ENCODE peak calls at places on chromosomes 13 and 19, in ten cellular contexts. One of them, this sample, is unnamed.

GRCh38 chr19:1455336-1456120 is 5.6 kb downstream of the APC2 start:
- DNase-seq in spleen: no peak
- DNase-seq in psoas muscle: no peak
- DNase-seq in A549: peak; percentile 88
- DNase-seq in OCI-LY7: peak; percentile 95
- DNase-seq in pancreas: peak; percentile 68
- DNase-seq in A673: peak; percentile 77
- DNase-seq in GM23338: peak; percentile 100
- DNase-seq in MM.1S: peak; percentile 94
- DNase-seq in heart left ventricle: no peak
- DNase-seq in this sample: peak; percentile 93

GRCh38 chr19:8654591-8655339 is 24.3 kb downstream of the NFILZ start:
- DNase-seq in spleen: peak; percentile 90
- DNase-seq in psoas muscle: peak; percentile 35
- DNase-seq in A549: peak; percentile 69
- DNase-seq in OCI-LY7: peak; percentile 71
- DNase-seq in pancreas: peak; percentile 87
- DNase-seq in A673: peak; percentile 72
- DNase-seq in GM23338: peak; percentile 84
- DNase-seq in MM.1S: peak; percentile 59
- DNase-seq in heart left ventricle: peak; percentile 27
- DNase-seq in this sample: no peak

GRCh38 chr13:37448072-37448471 is 150.5 kb downstream of the POSTN start:
- DNase-seq in spleen: no peak
- DNase-seq in psoas muscle: no peak
- DNase-seq in A549: no peak
- DNase-seq in OCI-LY7: no peak
- DNase-seq in pancreas: no peak
- DNase-seq in A673: no peak
- DNase-seq in GM23338: no peak
- DNase-seq in MM.1S: no peak
- DNase-seq in heart left ventricle: no peak
- DNase-seq in this sample: no peak

GRCh38 chr13:29713841-29714240 is 118.4 kb upstream of the SLC7A1 start:
- DNase-seq in spleen: no peak
- DNase-seq in psoas muscle: no peak
- DNase-seq in A549: peak; percentile 8
- DNase-seq in OCI-LY7: peak; percentile 9
- DNase-seq in pancreas: no peak
- DNase-seq in A673: peak; percentile 39
- DNase-seq in GM23338: peak; percentile 57
- DNase-seq in MM.1S: no peak
- DNase-seq in heart left ventricle: no peak
- DNase-seq in this sample: no peak

GRCh38 chr19:49447485-49448431 is 3.9 kb downstream of the PIH1D1 start:
- DNase-seq in spleen: no peak
- DNase-seq in psoas muscle: peak; percentile 60
- DNase-seq in A549: peak; percentile 68
- DNase-seq in OCI-LY7: peak; percentile 80
- DNase-seq in pancreas: no peak
- DNase-seq in A673: peak; percentile 94
- DNase-seq in GM23338: peak; percentile 97
- DNase-seq in MM.1S: no peak
- DNase-seq in heart left ventricle: no peak
- DNase-seq in this sample: peak; percentile 33

GRCh38 chr13:31038834-31039552 is 106.5 kb downstream of the TEX26 start:
- DNase-seq in spleen: no peak
- DNase-seq in psoas muscle: no peak
- DNase-seq in A549: no peak
- DNase-seq in OCI-LY7: peak; percentile 72
- DNase-seq in pancreas: no peak
- DNase-seq in A673: no peak
- DNase-seq in GM23338: no peak
- DNase-seq in MM.1S: peak; percentile 44
- DNase-seq in heart left ventricle: no peak
- DNase-seq in this sample: no peak

GRCh38 chr13:46392967-46393366 is 5.9 kb upstream of the RUBCNL start:
- DNase-seq in spleen: no peak
- DNase-seq in psoas muscle: no peak
- DNase-seq in A549: no peak
- DNase-seq in OCI-LY7: peak; percentile 93
- DNase-seq in pancreas: no peak
- DNase-seq in A673: no peak
- DNase-seq in GM23338: no peak
- DNase-seq in MM.1S: no peak
- DNase-seq in heart left ventricle: no peak
- DNase-seq in this sample: no peak

GRCh38 chr19:29625316-29625715 is 19.2 kb downstream of the POP4 start:
- DNase-seq in spleen: peak; percentile 23
- DNase-seq in psoas muscle: no peak
- DNase-seq in A549: no peak
- DNase-seq in OCI-LY7: no peak
- DNase-seq in pancreas: no peak
- DNase-seq in A673: no peak
- DNase-seq in GM23338: no peak
- DNase-seq in MM.1S: no peak
- DNase-seq in heart left ventricle: no peak
- DNase-seq in this sample: no peak

GRCh38 chr13:30924321-30924720 is 8.1 kb upstream of the TEX26 start:
- DNase-seq in spleen: no peak
- DNase-seq in psoas muscle: no peak
- DNase-seq in A549: no peak
- DNase-seq in OCI-LY7: no peak
- DNase-seq in pancreas: no peak
- DNase-seq in A673: no peak
- DNase-seq in GM23338: no peak
- DNase-seq in MM.1S: no peak
- DNase-seq in heart left ventricle: no peak
- DNase-seq in this sample: no peak

GRCh38 chr13:84237181-84237580 is 354.9 kb upstream of the SLITRK1 start:
- DNase-seq in spleen: no peak
- DNase-seq in psoas muscle: no peak
- DNase-seq in A549: no peak
- DNase-seq in OCI-LY7: no peak
- DNase-seq in pancreas: no peak
- DNase-seq in A673: no peak
- DNase-seq in GM23338: no peak
- DNase-seq in MM.1S: no peak
- DNase-seq in heart left ventricle: no peak
- DNase-seq in this sample: no peak

GRCh38 chr13:110107568-110108347 is 199.2 kb downstream of the COL4A1 start:
- DNase-seq in spleen: no peak
- DNase-seq in psoas muscle: no peak
- DNase-seq in A549: peak; percentile 33
- DNase-seq in OCI-LY7: no peak
- DNase-seq in pancreas: no peak
- DNase-seq in A673: peak; percentile 65
- DNase-seq in GM23338: peak; percentile 74
- DNase-seq in MM.1S: no peak
- DNase-seq in heart left ventricle: peak; percentile 6
- DNase-seq in this sample: no peak

GRCh38 chr13:38002596-38002995 is 133.0 kb upstream of the TRPC4 start:
- DNase-seq in spleen: no peak
- DNase-seq in psoas muscle: no peak
- DNase-seq in A549: no peak
- DNase-seq in OCI-LY7: no peak
- DNase-seq in pancreas: no peak
- DNase-seq in A673: peak; percentile 43
- DNase-seq in GM23338: no peak
- DNase-seq in MM.1S: no peak
- DNase-seq in heart left ventricle: no peak
- DNase-seq in this sample: no peak

GRCh38 chr13:21326155-21327030 is 132.7 kb downstream of the ZDHHC20 start:
- DNase-seq in spleen: peak; percentile 82
- DNase-seq in psoas muscle: no peak
- DNase-seq in A549: no peak
- DNase-seq in OCI-LY7: no peak
- DNase-seq in pancreas: peak; percentile 65
- DNase-seq in A673: no peak
- DNase-seq in GM23338: peak; percentile 98
- DNase-seq in MM.1S: no peak
- DNase-seq in heart left ventricle: no peak
- DNase-seq in this sample: peak; percentile 52

GRCh38 chr13:96982672-96983071 is 11.6 kb downstream of the OXGR1 start:
- DNase-seq in spleen: no peak
- DNase-seq in psoas muscle: no peak
- DNase-seq in A549: no peak
- DNase-seq in OCI-LY7: no peak
- DNase-seq in pancreas: no peak
- DNase-seq in A673: no peak
- DNase-seq in GM23338: no peak
- DNase-seq in MM.1S: no peak
- DNase-seq in heart left ventricle: peak; percentile 20
- DNase-seq in this sample: no peak

GRCh38 chr19:31351212-31352193 is 2.3 kb upstream of the TSHZ3 start:
- DNase-seq in spleen: peak; percentile 82
- DNase-seq in psoas muscle: peak; percentile 39
- DNase-seq in A549: peak; percentile 33
- DNase-seq in OCI-LY7: no peak
- DNase-seq in pancreas: peak; percentile 74
- DNase-seq in A673: peak; percentile 39
- DNase-seq in GM23338: peak; percentile 62
- DNase-seq in MM.1S: no peak
- DNase-seq in heart left ventricle: peak; percentile 36
- DNase-seq in this sample: no peak
- H3K27ac ChIP-seq in spleen: peak overlapping the region; percentile 93
- H3K27ac ChIP-seq in psoas muscle: peak overlapping the region; percentile 30
- H3K27ac ChIP-seq in A549: peak overlapping the region; percentile 85
- H3K27ac ChIP-seq in OCI-LY7: no peak overlapping the region
- H3K27ac ChIP-seq in pancreas: no peak overlapping the region
- H3K27ac ChIP-seq in A673: peak overlapping the region; percentile 37
- H3K27ac ChIP-seq in GM23338: no peak overlapping the region
- H3K27ac ChIP-seq in MM.1S: no peak overlapping the region
- H3K27ac ChIP-seq in heart left ventricle: peak overlapping the region; percentile 91
- H3K27ac ChIP-seq in this sample: no peak overlapping the region

GRCh38 chr13:71477735-71478134 is 389.3 kb downstream of the DACH1 start:
- DNase-seq in spleen: no peak
- DNase-seq in psoas muscle: no peak
- DNase-seq in A549: no peak
- DNase-seq in OCI-LY7: no peak
- DNase-seq in pancreas: no peak
- DNase-seq in A673: peak; percentile 19
- DNase-seq in GM23338: peak; percentile 60
- DNase-seq in MM.1S: no peak
- DNase-seq in heart left ventricle: no peak
- DNase-seq in this sample: no peak
- TF ChIP-seq CTCF in spleen: no peak
- TF ChIP-seq CTCF in psoas muscle: no peak
- TF ChIP-seq CTCF in A549: peak; percentile 45
- TF ChIP-seq CTCF in OCI-LY7: peak; percentile 77
- TF ChIP-seq CTCF in pancreas: no peak
- TF ChIP-seq CTCF in A673: peak; percentile 71
- TF ChIP-seq CTCF in GM23338: peak; percentile 86
- TF ChIP-seq CTCF in MM.1S: no peak
- TF ChIP-seq CTCF in heart left ventricle: no peak
- TF ChIP-seq CTCF in this sample: peak; percentile 59

GRCh38 chr19:3358392-3358918 is 7.9 kb upstream of the NFIC start:
- DNase-seq in spleen: peak; percentile 78
- DNase-seq in psoas muscle: no peak
- DNase-seq in A549: no peak
- DNase-seq in OCI-LY7: no peak
- DNase-seq in pancreas: peak; percentile 67
- DNase-seq in A673: no peak
- DNase-seq in GM23338: no peak
- DNase-seq in MM.1S: no peak
- DNase-seq in heart left ventricle: no peak
- DNase-seq in this sample: no peak
- H3K27ac ChIP-seq in spleen: peak overlapping the region; percentile 66
- H3K27ac ChIP-seq in psoas muscle: peak overlapping the region; percentile 68
- H3K27ac ChIP-seq in A549: peak overlapping the region; percentile 95
- H3K27ac ChIP-seq in OCI-LY7: no peak overlapping the region
- H3K27ac ChIP-seq in pancreas: peak overlapping the region; percentile 87
- H3K27ac ChIP-seq in A673: peak overlapping the region; percentile 47
- H3K27ac ChIP-seq in GM23338: no peak overlapping the region
- H3K27ac ChIP-seq in MM.1S: no peak overlapping the region
- H3K27ac ChIP-seq in heart left ventricle: peak overlapping the region; percentile 99
- H3K27ac ChIP-seq in this sample: no peak overlapping the region

GRCh38 chr19:13102416-13102665 is 317 bp downstream of the LYL1 start:
- DNase-seq in spleen: no peak
- DNase-seq in psoas muscle: no peak
- DNase-seq in A549: no peak
- DNase-seq in OCI-LY7: no peak
- DNase-seq in pancreas: no peak
- DNase-seq in A673: no peak
- DNase-seq in GM23338: no peak
- DNase-seq in MM.1S: no peak
- DNase-seq in heart left ventricle: no peak
- DNase-seq in this sample: no peak

GRCh38 chr19:13101590-13102415 is 855 bp downstream of the LYL1 start:
- DNase-seq in spleen: no peak
- DNase-seq in psoas muscle: no peak
- DNase-seq in A549: no peak
- DNase-seq in OCI-LY7: no peak
- DNase-seq in pancreas: no peak
- DNase-seq in A673: no peak
- DNase-seq in GM23338: no peak
- DNase-seq in MM.1S: no peak
- DNase-seq in heart left ventricle: no peak
- DNase-seq in this sample: no peak

GRCh38 chr19:13099073-13099999 is 3.3 kb downstream of the LYL1 start:
- DNase-seq in spleen: peak; percentile 98
- DNase-seq in psoas muscle: peak; percentile 76
- DNase-seq in A549: no peak
- DNase-seq in OCI-LY7: peak; percentile 70
- DNase-seq in pancreas: no peak
- DNase-seq in A673: no peak
- DNase-seq in GM23338: peak; percentile 87
- DNase-seq in MM.1S: peak; percentile 73
- DNase-seq in heart left ventricle: peak; percentile 83
- DNase-seq in this sample: no peak

GRCh38 chr19:13100031-13100588 is 2.5 kb downstream of the LYL1 start:
- DNase-seq in spleen: peak; percentile 82
- DNase-seq in psoas muscle: no peak
- DNase-seq in A549: peak; percentile 19
- DNase-seq in OCI-LY7: peak; percentile 35
- DNase-seq in pancreas: no peak
- DNase-seq in A673: no peak
- DNase-seq in GM23338: no peak
- DNase-seq in MM.1S: no peak
- DNase-seq in heart left ventricle: no peak
- DNase-seq in this sample: no peak

DNA sequence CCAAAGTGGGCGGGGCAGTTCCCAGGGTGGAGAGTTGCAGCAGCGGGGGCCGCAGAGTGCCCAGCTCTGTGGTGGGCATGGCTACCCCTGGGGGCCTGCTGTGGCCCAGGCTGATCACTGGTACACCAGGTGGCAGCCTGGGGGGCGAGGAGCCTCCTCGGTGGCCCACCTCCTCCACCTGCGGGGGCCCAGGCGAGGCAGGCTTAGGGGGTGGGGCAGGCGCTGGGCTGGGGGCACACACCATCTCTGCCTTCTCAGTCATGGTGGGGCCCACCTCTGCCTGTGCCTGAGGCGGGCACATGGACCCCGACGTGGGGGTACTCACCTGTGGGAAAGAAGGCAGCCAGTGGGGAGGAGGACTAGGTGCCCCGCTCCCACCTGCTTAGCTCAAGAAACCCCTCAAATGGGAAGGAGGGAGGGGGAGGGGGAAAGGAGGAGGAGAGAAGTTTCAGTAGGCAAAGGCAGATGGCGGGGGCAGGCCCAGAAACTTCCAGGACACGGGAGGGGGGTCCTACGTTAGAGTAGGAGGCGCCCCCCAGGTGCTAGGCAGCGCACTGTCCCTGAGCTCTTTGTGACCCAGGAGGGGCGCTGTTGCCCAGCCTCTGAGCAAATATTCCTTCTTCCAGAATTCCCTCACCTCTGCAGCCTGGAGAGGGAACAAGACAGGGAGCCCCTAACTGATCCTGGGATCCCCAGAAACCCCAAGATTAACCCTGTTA is 1.6 kb downstream of the LYL1 start:
- DNase-seq in spleen: peak; percentile 87
- DNase-seq in psoas muscle: no peak
- DNase-seq in A549: peak; percentile 24
- DNase-seq in OCI-LY7: peak; percentile 37
- DNase-seq in pancreas: no peak
- DNase-seq in A673: no peak
- DNase-seq in GM23338: peak; percentile 76
- DNase-seq in MM.1S: no peak
- DNase-seq in heart left ventricle: no peak
- DNase-seq in this sample: no peak
- TF ChIP-seq CTCF in spleen: peak; percentile 17
- TF ChIP-seq CTCF in psoas muscle: peak; percentile 19
- TF ChIP-seq CTCF in A549: no peak
- TF ChIP-seq CTCF in OCI-LY7: peak; percentile 86
- TF ChIP-seq CTCF in pancreas: no peak
- TF ChIP-seq CTCF in A673: peak; percentile 38
- TF ChIP-seq CTCF in GM23338: peak; percentile 53
- TF ChIP-seq CTCF in MM.1S: no peak
- TF ChIP-seq CTCF in heart left ventricle: no peak
- TF ChIP-seq CTCF in this sample: peak; percentile 57

This sample was measured in PC-9.